ENCODE peak calls at places on chromosomes 1 and 21, in four cellular contexts. K is progenitor cell of endocrine pancreas, T is A549, C is B cell. R is an unnamed sample.

GRCh38 chr1:111192643-111193519 is 7.6 kb downstream of the DENND2D start:
- DNase-seq in T (no peak), C (peak; percentile 52), K (no peak), R (no peak)

GRCh38 chr1:190373705-190374336 is 103.8 kb downstream of the BRINP3 start:
- DNase-seq in C (no peak), T (peak; percentile 36), K (no peak), R (no peak)

GRCh38 chr1:180230791-180231505 is 884 bp downstream of the LHX4 start:
- DNase-seq in C (peak; percentile 63), K (no peak), T (no peak), R (no peak)

GRCh38 chr1:24085546-24085945 is 26.4 kb downstream of the MYOM3 start:
- DNase-seq in T (no peak), K (no peak), C (no peak), R (no peak)

GRCh38 chr1:197106869-197107268 is 39.6 kb downstream of the ASPM start:
- DNase-seq in C (no peak), T (no peak), K (no peak), R (no peak)

GRCh38 chr1:151199860-151200581 is 1.7 kb downstream of the PIP5K1A start:
- DNase-seq in K (no peak), T (peak; percentile 54), C (no peak), R (no peak)

GRCh38 chr1:160540859-160541233 is 17.8 kb upstream of the SLAMF6 start:
- DNase-seq in K (no peak), T (no peak), C (no peak), R (no peak)

GRCh38 chr1:246946366-246946765 is 14.6 kb upstream of the AHCTF1 start:
- DNase-seq in K (no peak), T (no peak), C (no peak), R (no peak)

GRCh38 chr21:41953831-41954653 is at the start of gene C2CD2:
- DNase-seq in T (peak; percentile 64), C (peak; percentile 77), K (peak; percentile 34), R (peak; percentile 88)

GRCh38 chr1:47948126-47948525 is 49.1 kb downstream of the TRABD2B start:
- DNase-seq in C (no peak), T (peak; percentile 19), K (no peak), R (no peak)

GRCh38 chr1:155527672-155528071 is 34.9 kb downstream of the ASH1L start:
- DNase-seq in T (no peak), K (no peak), C (no peak), R (no peak)

GRCh38 chr1:86150553-86151055 is 6.0 kb downstream of the COL24A1 start:
- DNase-seq in C (no peak), K (no peak), T (no peak), R (no peak)

GRCh38 chr1:86151427-86151826 is 5.1 kb downstream of the COL24A1 start:
- DNase-seq in C (no peak), T (no peak), K (no peak), R (no peak)

GRCh38 chr1:86149591-86149990 is 7.0 kb downstream of the COL24A1 start:
- DNase-seq in T (no peak), K (no peak), C (no peak), R (no peak)

DNA sequence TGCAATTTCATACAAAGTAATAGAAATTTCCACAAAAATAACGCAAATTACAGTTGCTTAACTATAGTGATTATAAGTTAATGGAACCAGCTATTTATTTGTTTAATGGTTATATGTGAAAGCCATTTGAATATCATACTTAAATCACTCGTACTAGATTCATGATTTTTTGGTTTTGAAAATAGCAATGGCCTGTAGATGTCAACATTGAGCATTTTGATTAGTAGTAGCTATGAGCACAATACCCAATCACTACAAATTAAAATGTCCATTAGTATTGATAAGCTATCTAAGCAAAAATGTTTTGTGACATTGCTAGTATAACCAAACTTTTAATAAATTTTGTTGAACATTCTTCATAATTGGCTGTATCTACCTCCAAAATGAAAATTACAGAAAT is 10.0 kb downstream of the COL24A1 start:
- DNase-seq in T (no peak), C (no peak), K (no peak), R (no peak)
- TF ChIP-seq CTCF in T (no peak), C (no peak), K (no peak), R (peak; percentile 21)

DNA sequence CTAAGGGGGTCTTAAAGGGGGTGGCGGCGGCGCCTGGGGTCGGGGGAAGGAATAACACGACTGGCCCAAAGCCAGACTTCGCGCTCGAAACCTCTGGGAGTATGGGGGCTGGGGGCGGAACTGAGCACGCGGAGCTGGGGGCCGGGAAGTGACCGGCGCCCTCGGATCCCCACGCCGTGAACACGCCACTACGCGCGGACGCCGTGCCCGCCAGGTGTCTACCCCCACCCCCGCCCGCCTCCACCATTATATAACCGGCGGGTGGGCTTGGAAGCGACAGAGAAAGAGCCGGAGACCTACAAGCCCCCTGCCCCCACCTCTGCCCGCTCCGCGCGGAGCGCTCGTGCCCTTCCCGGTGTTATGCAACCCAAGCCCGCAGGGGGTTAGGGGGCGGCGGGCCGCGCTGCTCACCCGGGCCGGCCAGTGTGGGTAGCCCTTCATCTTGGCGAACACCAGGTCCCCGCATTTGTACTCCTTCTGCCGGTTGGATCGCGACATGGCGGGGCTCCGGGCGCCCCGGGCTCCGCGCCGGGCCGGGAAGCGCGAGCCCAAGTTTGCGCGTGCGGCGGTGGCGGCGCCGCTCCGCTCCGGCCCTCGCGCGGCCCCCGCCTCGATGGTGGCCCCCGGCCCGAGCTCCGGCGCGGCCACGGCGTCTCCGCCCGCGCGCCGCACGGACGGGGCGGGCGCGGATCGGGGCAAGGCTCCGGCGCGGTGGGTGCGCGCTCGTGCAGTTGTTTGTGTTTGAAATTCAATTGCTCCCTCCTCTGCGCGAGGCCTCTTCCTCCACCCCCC is at the start of gene HDGF:
- DNase-seq in C (peak; percentile 74), T (peak; percentile 35), K (peak; percentile 52), R (peak; percentile 9)
- TF ChIP-seq CTCF in C (peak; percentile 16), T (no peak), K (peak; percentile 13), R (no peak)

GRCh38 chr1:94084085-94084484 is 36.9 kb downstream of the ABCA4 start:
- DNase-seq in C (no peak), T (no peak), K (no peak), R (no peak)

GRCh38 chr1:94079991-94080388 is 41.0 kb downstream of the ABCA4 start:
- DNase-seq in C (no peak), T (no peak), K (no peak), R (no peak)

GRCh38 chr1:94081566-94082344 is 39.2 kb downstream of the ABCA4 start:
- DNase-seq in C (no peak), K (no peak), T (no peak), R (no peak)

GRCh38 chr1:94083653-94084052 is 37.3 kb downstream of the ABCA4 start:
- DNase-seq in K (no peak), T (no peak), C (no peak), R (no peak)

DNA sequence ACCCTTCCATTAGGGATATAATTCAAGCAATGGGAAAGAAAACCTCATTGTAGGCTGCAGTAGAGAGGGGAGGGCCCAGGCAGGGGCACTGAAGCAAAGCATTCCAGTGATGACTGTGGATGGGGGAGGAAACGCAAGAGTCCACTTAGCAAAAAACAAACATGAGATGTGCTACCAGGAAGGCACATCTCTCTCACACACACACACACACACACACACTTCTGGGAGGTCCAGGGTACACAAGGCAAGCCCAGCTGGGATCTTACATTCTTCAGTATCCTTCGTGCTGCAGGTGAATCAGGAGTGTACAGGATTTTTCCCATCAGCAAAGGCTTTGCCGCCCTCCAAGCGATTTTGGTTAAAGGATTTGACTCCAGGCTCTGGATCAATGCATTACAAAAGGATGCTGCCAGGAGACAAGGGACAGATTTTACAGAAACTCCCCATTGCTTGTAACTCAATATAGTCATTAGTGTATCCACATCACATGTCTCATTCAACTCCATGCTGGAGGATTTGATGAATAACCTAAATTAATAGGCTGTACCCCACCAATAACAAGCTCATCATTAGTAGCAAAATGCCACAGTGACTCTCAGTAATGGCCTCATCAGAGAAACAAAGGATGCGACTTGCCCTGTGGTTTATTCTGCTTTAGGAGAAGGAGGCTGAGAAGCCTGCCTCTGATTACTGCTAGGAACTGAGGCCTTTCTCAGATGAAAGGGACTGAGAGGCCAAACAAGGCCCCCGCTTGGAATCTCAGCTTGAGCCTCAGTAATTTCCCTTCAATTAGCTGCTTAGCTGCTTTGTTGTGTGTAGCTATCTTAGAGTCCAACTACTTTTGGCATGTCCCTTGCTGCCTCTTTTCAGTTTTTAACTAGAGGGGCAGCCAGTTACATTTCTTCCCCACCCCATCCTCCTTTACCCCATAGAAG is 41.6 kb downstream of the ABCA4 start:
- DNase-seq in T (peak; percentile 15), C (no peak), K (no peak), R (no peak)
- TF ChIP-seq CTCF in T (no peak), C (no peak), K (no peak), R (no peak)

DNA sequence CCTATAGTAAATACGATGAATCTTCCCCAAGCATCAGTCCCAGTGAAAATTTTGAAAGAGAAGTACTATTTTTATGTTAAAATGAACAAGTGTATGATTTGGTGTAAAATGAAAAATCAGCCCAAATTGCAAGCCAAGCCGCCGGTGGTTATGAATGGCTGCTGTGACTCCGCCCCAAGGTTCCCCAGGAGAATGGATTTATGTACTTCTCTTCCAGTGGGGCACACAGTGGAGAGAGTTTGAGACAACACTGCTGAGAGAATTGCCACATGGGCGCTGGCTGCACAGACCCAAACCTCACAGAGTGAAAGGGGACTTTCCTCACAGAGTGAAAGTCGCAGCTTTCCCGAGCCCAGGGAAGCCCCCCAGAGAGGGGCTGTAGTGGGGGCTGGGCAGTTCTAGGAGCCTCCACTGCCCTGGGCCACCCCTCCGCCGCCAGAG is 24.0 kb downstream of the CDK18 start:
- DNase-seq in C (no peak), K (no peak), T (no peak), R (no peak)
- TF ChIP-seq CTCF in C (no peak), K (no peak), T (no peak), R (no peak)

R was measured in D721Med.